ENCODE peak calls at places on chromosomes 6 and 20, in nine cellular contexts. D is sciatic nerve; M is ascending aorta; X is left ventricle myocardium inferior; W is Calu3; J is CD8-positive, alpha-beta T cell; U is AG08396; B is ureter; Q is kidney. T is an unnamed sample.

GRCh38 chr6:33570806-33571636 is 9.1 kb downstream of the BAK1 start:
- DNase-seq in J (peak), W (peak), B (peak), M (peak), X (peak), Q (peak), U (peak), D (peak), T (peak)

GRCh38 chr20:47464380-47465101 is 37.1 kb upstream of the NCOA3 start:
- DNase-seq in J (no peak), M (peak), U (peak), Q (no peak), B (peak), D (peak), W (peak), X (peak), T (no peak)

GRCh38 chr6:141351721-141352120 is 781.0 kb upstream of the GJE1 start:
- DNase-seq in X (no peak), U (no peak), M (no peak), D (no peak), Q (no peak), J (no peak), B (no peak), W (no peak), T (no peak)

GRCh38 chr6:47092249-47092648 is 50.1 kb upstream of the ADGRF1 start:
- DNase-seq in Q (no peak), W (no peak), M (no peak), U (no peak), X (no peak), D (no peak), J (no peak), B (no peak), T (no peak)

GRCh38 chr6:166308769-166309589 is 787 bp upstream of the PRR18 start:
- DNase-seq in Q (no peak), X (no peak), W (no peak), U (no peak), J (no peak), D (no peak), B (no peak), M (no peak), T (no peak)

GRCh38 chr20:64156136-64156885 is 7.9 kb upstream of the MYT1 start:
- DNase-seq in X (no peak), U (no peak), B (peak), Q (peak), J (no peak), D (no peak), W (no peak), M (no peak), T (no peak)

GRCh38 chr6:106103728-106104109 is 17.6 kb downstream of the PRDM1 start:
- DNase-seq in X (no peak), M (no peak), Q (peak), J (no peak), W (peak), B (no peak), D (no peak), U (no peak), T (no peak)

GRCh38 chr20:49989234-49990065 is 6.7 kb downstream of the SNAI1 start:
- DNase-seq in X (peak), B (no peak), J (no peak), M (no peak), W (no peak), Q (peak), U (peak), D (peak), T (no peak)

GRCh38 chr6:14406616-14407343 is 289.2 kb downstream of the CD83 start:
- DNase-seq in B (no peak), J (no peak), M (no peak), X (no peak), D (no peak), W (no peak), Q (no peak), U (no peak), T (peak)

GRCh38 chr6:35919085-35919826 is 1.6 kb downstream of the SRPK1 start:
- DNase-seq in D (no peak), B (no peak), J (no peak), U (no peak), W (no peak), M (no peak), Q (no peak), X (no peak), T (no peak)

GRCh38 chr6:92791403-92791802 is 628.0 kb downstream of the EPHA7 start:
- DNase-seq in X (no peak), M (no peak), W (no peak), D (no peak), B (no peak), J (no peak), U (no peak), Q (no peak), T (no peak)

GRCh38 chr20:59377046-59377445 is 76.6 kb downstream of the EDN3 start:
- DNase-seq in Q (no peak), X (no peak), U (no peak), D (no peak), B (no peak), J (no peak), M (no peak), W (no peak), T (no peak)

GRCh38 chr6:3405679-3406078 is 51.2 kb downstream of the SLC22A23 start:
- DNase-seq in U (peak), M (no peak), W (no peak), D (no peak), X (no peak), B (no peak), J (no peak), Q (no peak), T (no peak)

GRCh38 chr6:75830959-75831885 is 82.2 kb downstream of the MYO6 start:
- DNase-seq in W (no peak), Q (no peak), D (no peak), J (no peak), M (no peak), X (no peak), B (no peak), U (no peak), T (no peak)

GRCh38 chr20:63847374-63848002 is 13.8 kb upstream of the ABHD16B start:
- DNase-seq in W (no peak), D (no peak), M (no peak), U (no peak), J (no peak), B (no peak), Q (peak), X (no peak), T (no peak)

GRCh38 chr6:160156842-160157241 is 35.2 kb downstream of the SLC22A1 start:
- DNase-seq in Q (no peak), W (no peak), D (no peak), M (no peak), X (no peak), B (no peak), J (no peak), U (no peak), T (no peak)

GRCh38 chr6:395432-396125 is 4.0 kb downstream of the IRF4 start:
- DNase-seq in W (no peak), X (no peak), M (no peak), D (no peak), Q (no peak), B (no peak), J (no peak), U (no peak), T (no peak)

GRCh38 chr6:84618046-84618752 is 146.2 kb downstream of the TBX18 start:
- DNase-seq in X (no peak), U (peak), J (no peak), W (no peak), D (no peak), M (no peak), Q (no peak), B (no peak), T (no peak)